ENCODE peak calls at places on chromosomes 5 and 9, in five cellular contexts. L is stimulated activated CD4-positive, alpha-beta T cell treated with anti-CD3 and anti-CD28 coated beads, Interleukin-1b, Interleukin-23, amount 100 ng/mL, for 4 hours; H is H54; Q is lung; R is GM13976. E is an unnamed sample.
A peak's percentile ranks its signal among the peaks of the same experiment; 100 is the strongest.

GRCh38 chr5:154626876-154627552 is 128.2 kb upstream of the LARP1 start:
- DNase-seq in L (no peak), H (no peak), Q (no peak), R (no peak), E (no peak)

GRCh38 chr9:72473474-72474241 is 47.8 kb upstream of the TMC1 start:
- DNase-seq in L (no peak), H (no peak), Q (no peak), R (peak; percentile 67), E (no peak)

GRCh38 chr9:8552732-8553131 is 753.2 kb upstream of the DMAC1 start:
- DNase-seq in L (no peak), H (no peak), Q (no peak), R (no peak), E (peak; percentile 19)

GRCh38 chr5:126912607-126913006 is 117.8 kb downstream of the MARCHF3 start:
- DNase-seq in L (no peak), H (no peak), Q (no peak), R (no peak), E (no peak)

GRCh38 chr5:120936652-120937051 is 472.6 kb downstream of the PRR16 start:
- DNase-seq in L (no peak), H (no peak), Q (no peak), R (no peak), E (no peak)

GRCh38 chr9:135515541-135515951 is 5.7 kb upstream of the LCN1 start:
- DNase-seq in L (no peak), H (no peak), Q (no peak), R (no peak), E (no peak)

GRCh38 chr5:91478096-91478495 is 95.0 kb upstream of the ARRDC3 start:
- DNase-seq in L (no peak), H (no peak), Q (no peak), R (no peak), E (no peak)

GRCh38 chr5:1343931-1344901 is 683 bp downstream of the CLPTM1L start:
- DNase-seq in L (no peak), H (no peak), Q (no peak), R (no peak), E (no peak)

GRCh38 chr9:71629816-71630215 is 138.5 kb downstream of the CEMIP2 start:
- DNase-seq in L (no peak), H (no peak), Q (no peak), R (no peak), E (no peak)

GRCh38 chr9:9791621-9792020 is 821.2 kb downstream of the PTPRD start:
- DNase-seq in L (no peak), H (no peak), Q (no peak), R (no peak), E (no peak)

GRCh38 chr5:100430268-100430900 is 104.8 kb upstream of the FAM174A start:
- DNase-seq in L (peak; percentile 23), H (peak; percentile 7), Q (peak; percentile 50), R (peak; percentile 27), E (peak; percentile 1)

GRCh38 chr5:53406630-53407316 is 73.7 kb upstream of the FST start:
- DNase-seq in L (no peak), H (no peak), Q (no peak), R (no peak), E (no peak)

GRCh38 chr9:108053555-108054061 is 564.0 kb upstream of the KLF4 start:
- DNase-seq in L (no peak), H (no peak), Q (peak; percentile 60), R (no peak), E (no peak)

GRCh38 chr5:124309241-124309977 is 437.0 kb downstream of the ZNF608 start:
- DNase-seq in L (no peak), H (no peak), Q (no peak), R (no peak), E (no peak)

GRCh38 chr5:131221888-131222287 is 42.0 kb upstream of the CDC42SE2 start:
- DNase-seq in L (no peak), H (peak; percentile 6), Q (no peak), R (no peak), E (no peak)

GRCh38 chr9:72579190-72579589 is 57.8 kb downstream of the TMC1 start:
- DNase-seq in L (no peak), H (peak; percentile 75), Q (no peak), R (no peak), E (no peak)

GRCh38 chr5:82467006-82467561 is 188.9 kb upstream of the RPS23 start:
- DNase-seq in L (no peak), H (no peak), Q (no peak), R (no peak), E (no peak)

GRCh38 chr5:158727771-158728311 is 371.9 kb downstream of the EBF1 start:
- DNase-seq in L (no peak), H (no peak), Q (peak; percentile 29), R (no peak), E (no peak)

GRCh38 chr9:74497750-74498615 is 848 bp downstream of the RORB start:
- DNase-seq in L (no peak), H (no peak), Q (no peak), R (peak; percentile 44), E (no peak)

GRCh38 chr5:115963566-115963965 is 1.3 kb downstream of the LVRN start:
- DNase-seq in L (no peak), H (no peak), Q (no peak), R (no peak), E (no peak)

GRCh38 chr9:83933804-83934203 is 12.6 kb upstream of the KIF27 start:
- DNase-seq in L (no peak), H (no peak), Q (peak; percentile 68), R (no peak), E (no peak)